ENCODE peak calls at places on chromosome 18, in eight cellular contexts. One of them, this sample, is unnamed.

GRCh38 chr18:34650121-34650545 is 60.0 kb upstream of the DTNA start:
- DNase-seq in H54: no peak
- DNase-seq in substantia nigra: no peak
- DNase-seq in ELR: no peak
- DNase-seq in stimulated activated naive B cell treated with anti-CD40 and anti-IgM and Interleukin-4, amounts not matched to agents 10 μg/mL and 1 μg/mL and 100 μg/mL, for 72 hours: no peak
- DNase-seq in endothelial cell: no peak
- DNase-seq in K562: no peak
- DNase-seq in germinal center: no peak
- DNase-seq in this sample: peak

GRCh38 chr18:61606068-61606660 is 272.9 kb downstream of the CDH20 start:
- DNase-seq in H54: peak
- DNase-seq in substantia nigra: no peak
- DNase-seq in ELR: peak
- DNase-seq in stimulated activated naive B cell treated with anti-CD40 and anti-IgM and Interleukin-4, amounts not matched to agents 10 μg/mL and 1 μg/mL and 100 μg/mL, for 72 hours: no peak
- DNase-seq in endothelial cell: peak
- DNase-seq in K562: no peak
- DNase-seq in germinal center: no peak
- DNase-seq in this sample: no peak

GRCh38 chr18:9477509-9477908 is 2.2 kb downstream of the RALBP1 start:
- DNase-seq in H54: no peak
- DNase-seq in substantia nigra: no peak
- DNase-seq in ELR: no peak
- DNase-seq in stimulated activated naive B cell treated with anti-CD40 and anti-IgM and Interleukin-4, amounts not matched to agents 10 μg/mL and 1 μg/mL and 100 μg/mL, for 72 hours: no peak
- DNase-seq in endothelial cell: no peak
- DNase-seq in K562: no peak
- DNase-seq in germinal center: no peak
- DNase-seq in this sample: no peak

GRCh38 chr18:13412901-13413300 is 194.3 kb downstream of the LDLRAD4 start:
- DNase-seq in H54: no peak
- DNase-seq in substantia nigra: no peak
- DNase-seq in ELR: no peak
- DNase-seq in stimulated activated naive B cell treated with anti-CD40 and anti-IgM and Interleukin-4, amounts not matched to agents 10 μg/mL and 1 μg/mL and 100 μg/mL, for 72 hours: no peak
- DNase-seq in endothelial cell: no peak
- DNase-seq in K562: no peak
- DNase-seq in germinal center: no peak
- DNase-seq in this sample: no peak

GRCh38 chr18:41134426-41134825 is 820.6 kb upstream of the PIK3C3 start:
- DNase-seq in H54: no peak
- DNase-seq in substantia nigra: no peak
- DNase-seq in ELR: peak
- DNase-seq in stimulated activated naive B cell treated with anti-CD40 and anti-IgM and Interleukin-4, amounts not matched to agents 10 μg/mL and 1 μg/mL and 100 μg/mL, for 72 hours: no peak
- DNase-seq in endothelial cell: no peak
- DNase-seq in K562: no peak
- DNase-seq in germinal center: no peak
- DNase-seq in this sample: no peak

GRCh38 chr18:49022311-49023280 is 71.8 kb upstream of the SMAD7 start:
- DNase-seq in H54: no peak
- DNase-seq in substantia nigra: no peak
- DNase-seq in ELR: no peak
- DNase-seq in stimulated activated naive B cell treated with anti-CD40 and anti-IgM and Interleukin-4, amounts not matched to agents 10 μg/mL and 1 μg/mL and 100 μg/mL, for 72 hours: no peak
- DNase-seq in endothelial cell: no peak
- DNase-seq in K562: no peak
- DNase-seq in germinal center: no peak
- DNase-seq in this sample: no peak

GRCh38 chr18:32980896-32981295 is 208.1 kb upstream of the KLHL14 start:
- DNase-seq in H54: no peak
- DNase-seq in substantia nigra: no peak
- DNase-seq in ELR: no peak
- DNase-seq in stimulated activated naive B cell treated with anti-CD40 and anti-IgM and Interleukin-4, amounts not matched to agents 10 μg/mL and 1 μg/mL and 100 μg/mL, for 72 hours: no peak
- DNase-seq in endothelial cell: no peak
- DNase-seq in K562: no peak
- DNase-seq in germinal center: no peak
- DNase-seq in this sample: no peak

GRCh38 chr18:79523738-79524180 is 128.0 kb downstream of the NFATC1 start:
- DNase-seq in H54: no peak
- DNase-seq in substantia nigra: no peak
- DNase-seq in ELR: no peak
- DNase-seq in stimulated activated naive B cell treated with anti-CD40 and anti-IgM and Interleukin-4, amounts not matched to agents 10 μg/mL and 1 μg/mL and 100 μg/mL, for 72 hours: peak
- DNase-seq in endothelial cell: peak
- DNase-seq in K562: no peak
- DNase-seq in germinal center: peak
- DNase-seq in this sample: no peak

GRCh38 chr18:36295880-36296301 is 1.6 kb upstream of the FHOD3 start:
- DNase-seq in H54: no peak
- DNase-seq in substantia nigra: no peak
- DNase-seq in ELR: no peak
- DNase-seq in stimulated activated naive B cell treated with anti-CD40 and anti-IgM and Interleukin-4, amounts not matched to agents 10 μg/mL and 1 μg/mL and 100 μg/mL, for 72 hours: no peak
- DNase-seq in endothelial cell: no peak
- DNase-seq in K562: no peak
- DNase-seq in germinal center: no peak
- DNase-seq in this sample: no peak

GRCh38 chr18:32810314-32810713 is 37.5 kb upstream of the KLHL14 start:
- DNase-seq in H54: no peak
- DNase-seq in substantia nigra: no peak
- DNase-seq in ELR: no peak
- DNase-seq in stimulated activated naive B cell treated with anti-CD40 and anti-IgM and Interleukin-4, amounts not matched to agents 10 μg/mL and 1 μg/mL and 100 μg/mL, for 72 hours: no peak
- DNase-seq in endothelial cell: no peak
- DNase-seq in K562: no peak
- DNase-seq in germinal center: no peak
- DNase-seq in this sample: no peak

GRCh38 chr18:53534203-53534602 is 690.3 kb downstream of the MBD2 start:
- DNase-seq in H54: no peak
- DNase-seq in substantia nigra: no peak
- DNase-seq in ELR: no peak
- DNase-seq in stimulated activated naive B cell treated with anti-CD40 and anti-IgM and Interleukin-4, amounts not matched to agents 10 μg/mL and 1 μg/mL and 100 μg/mL, for 72 hours: no peak
- DNase-seq in endothelial cell: no peak
- DNase-seq in K562: no peak
- DNase-seq in germinal center: no peak
- DNase-seq in this sample: no peak

GRCh38 chr18:79988925-79989361 is 580 bp upstream of the TXNL4A start:
- DNase-seq in H54: no peak
- DNase-seq in substantia nigra: no peak
- DNase-seq in ELR: peak
- DNase-seq in stimulated activated naive B cell treated with anti-CD40 and anti-IgM and Interleukin-4, amounts not matched to agents 10 μg/mL and 1 μg/mL and 100 μg/mL, for 72 hours: no peak
- DNase-seq in endothelial cell: no peak
- DNase-seq in K562: no peak
- DNase-seq in germinal center: no peak
- DNase-seq in this sample: no peak

GRCh38 chr18:32074206-32074605 is 17.5 kb upstream of the RNF138 start:
- DNase-seq in H54: no peak
- DNase-seq in substantia nigra: no peak
- DNase-seq in ELR: no peak
- DNase-seq in stimulated activated naive B cell treated with anti-CD40 and anti-IgM and Interleukin-4, amounts not matched to agents 10 μg/mL and 1 μg/mL and 100 μg/mL, for 72 hours: no peak
- DNase-seq in endothelial cell: no peak
- DNase-seq in K562: no peak
- DNase-seq in germinal center: no peak
- DNase-seq in this sample: no peak

GRCh38 chr18:60668583-60668982 is 296.0 kb upstream of the MC4R start:
- DNase-seq in H54: no peak
- DNase-seq in substantia nigra: no peak
- DNase-seq in ELR: no peak
- DNase-seq in stimulated activated naive B cell treated with anti-CD40 and anti-IgM and Interleukin-4, amounts not matched to agents 10 μg/mL and 1 μg/mL and 100 μg/mL, for 72 hours: no peak
- DNase-seq in endothelial cell: no peak
- DNase-seq in K562: no peak
- DNase-seq in germinal center: no peak
- DNase-seq in this sample: no peak

GRCh38 chr18:500556-501405 is at the start of gene COLEC12:
- DNase-seq in H54: no peak
- DNase-seq in substantia nigra: no peak
- DNase-seq in ELR: peak
- DNase-seq in stimulated activated naive B cell treated with anti-CD40 and anti-IgM and Interleukin-4, amounts not matched to agents 10 μg/mL and 1 μg/mL and 100 μg/mL, for 72 hours: no peak
- DNase-seq in endothelial cell: peak
- DNase-seq in K562: peak
- DNase-seq in germinal center: peak
- DNase-seq in this sample: no peak

GRCh38 chr18:21369146-21369545 is 127.1 kb downstream of the GREB1L start:
- DNase-seq in H54: no peak
- DNase-seq in substantia nigra: no peak
- DNase-seq in ELR: no peak
- DNase-seq in stimulated activated naive B cell treated with anti-CD40 and anti-IgM and Interleukin-4, amounts not matched to agents 10 μg/mL and 1 μg/mL and 100 μg/mL, for 72 hours: no peak
- DNase-seq in endothelial cell: no peak
- DNase-seq in K562: no peak
- DNase-seq in germinal center: no peak
- DNase-seq in this sample: no peak

GRCh38 chr18:39701839-39702238 is 2136.2 kb upstream of the CELF4 start:
- DNase-seq in H54: no peak
- DNase-seq in substantia nigra: no peak
- DNase-seq in ELR: peak
- DNase-seq in stimulated activated naive B cell treated with anti-CD40 and anti-IgM and Interleukin-4, amounts not matched to agents 10 μg/mL and 1 μg/mL and 100 μg/mL, for 72 hours: no peak
- DNase-seq in endothelial cell: no peak
- DNase-seq in K562: no peak
- DNase-seq in germinal center: no peak
- DNase-seq in this sample: no peak

GRCh38 chr18:23357992-23358594 is 95.0 kb upstream of the RIOK3 start:
- DNase-seq in H54: no peak
- DNase-seq in substantia nigra: peak
- DNase-seq in ELR: no peak
- DNase-seq in stimulated activated naive B cell treated with anti-CD40 and anti-IgM and Interleukin-4, amounts not matched to agents 10 μg/mL and 1 μg/mL and 100 μg/mL, for 72 hours: no peak
- DNase-seq in endothelial cell: no peak
- DNase-seq in K562: no peak
- DNase-seq in germinal center: no peak
- DNase-seq in this sample: no peak

GRCh38 chr18:26551217-26551708 is 2.9 kb upstream of the KCTD1 start:
- DNase-seq in H54: no peak
- DNase-seq in substantia nigra: no peak
- DNase-seq in ELR: no peak
- DNase-seq in stimulated activated naive B cell treated with anti-CD40 and anti-IgM and Interleukin-4, amounts not matched to agents 10 μg/mL and 1 μg/mL and 100 μg/mL, for 72 hours: no peak
- DNase-seq in endothelial cell: no peak
- DNase-seq in K562: no peak
- DNase-seq in germinal center: no peak
- DNase-seq in this sample: no peak

GRCh38 chr18:62558015-62558663 is 35.3 kb downstream of the ZCCHC2 start:
- DNase-seq in H54: no peak
- DNase-seq in substantia nigra: no peak
- DNase-seq in ELR: no peak
- DNase-seq in stimulated activated naive B cell treated with anti-CD40 and anti-IgM and Interleukin-4, amounts not matched to agents 10 μg/mL and 1 μg/mL and 100 μg/mL, for 72 hours: no peak
- DNase-seq in endothelial cell: no peak
- DNase-seq in K562: no peak
- DNase-seq in germinal center: no peak
- DNase-seq in this sample: no peak

GRCh38 chr18:68925268-68925667 is 127.4 kb downstream of the CCDC102B start:
- DNase-seq in H54: no peak
- DNase-seq in substantia nigra: no peak
- DNase-seq in ELR: peak
- DNase-seq in stimulated activated naive B cell treated with anti-CD40 and anti-IgM and Interleukin-4, amounts not matched to agents 10 μg/mL and 1 μg/mL and 100 μg/mL, for 72 hours: no peak
- DNase-seq in endothelial cell: no peak
- DNase-seq in K562: no peak
- DNase-seq in germinal center: no peak
- DNase-seq in this sample: no peak

GRCh38 chr18:61201516-61201915 is 131.7 kb upstream of the CDH20 start:
- DNase-seq in H54: no peak
- DNase-seq in substantia nigra: no peak
- DNase-seq in ELR: no peak
- DNase-seq in stimulated activated naive B cell treated with anti-CD40 and anti-IgM and Interleukin-4, amounts not matched to agents 10 μg/mL and 1 μg/mL and 100 μg/mL, for 72 hours: no peak
- DNase-seq in endothelial cell: no peak
- DNase-seq in K562: no peak
- DNase-seq in germinal center: no peak
- DNase-seq in this sample: no peak